ENCODE peak calls at places on chromosomes 2 and 18, in eight cellular contexts. K is transverse colon, L is prostate gland, D is Panc1, F is GM12878, C is GM23338, Q is HL-60, R is SK-N-SH. W is an unnamed sample.

GRCh38 chr18:48982269-48982668 is 31.5 kb upstream of the SMAD7 start:
- DNase-seq in K (no peak), L (no peak), D (no peak), F (no peak), C (no peak), Q (peak), R (no peak), W (no peak)

GRCh38 chr18:70920840-70921374 is 632.1 kb downstream of the SOCS6 start:
- DNase-seq in K (no peak), L (no peak), D (no peak), F (no peak), C (no peak), Q (no peak), R (no peak), W (no peak)

GRCh38 chr2:202038471-202039277 is 5.0 kb downstream of the FZD7 start:
- DNase-seq in K (peak), L (peak), D (no peak), F (no peak), C (peak), Q (no peak), R (no peak), W (no peak)

GRCh38 chr2:28893488-28893887 is 979 bp upstream of the WDR43 start:
- DNase-seq in K (no peak), L (no peak), D (no peak), F (no peak), C (no peak), Q (no peak), R (no peak), W (no peak)

GRCh38 chr2:120465989-120466703 is 120.2 kb downstream of the INHBB start:
- DNase-seq in K (no peak), L (no peak), D (no peak), F (no peak), C (peak), Q (no peak), R (no peak), W (peak)

GRCh38 chr2:109184368-109184767 is 55.4 kb downstream of the SH3RF3 start:
- DNase-seq in K (no peak), L (no peak), D (no peak), F (no peak), C (no peak), Q (no peak), R (no peak), W (no peak)

GRCh38 chr2:30230479-30230854 is 867 bp upstream of the LBH start:
- DNase-seq in K (no peak), L (no peak), D (no peak), F (no peak), C (peak), Q (no peak), R (peak), W (peak)

GRCh38 chr2:147646999-147647588 is 197.7 kb upstream of the ACVR2A start:
- DNase-seq in K (no peak), L (no peak), D (no peak), F (no peak), C (peak), Q (no peak), R (no peak), W (no peak)

GRCh38 chr18:9321017-9321452 is 13.5 kb upstream of the TWSG1 start:
- DNase-seq in K (no peak), L (no peak), D (no peak), F (no peak), C (no peak), Q (no peak), R (no peak), W (no peak)

GRCh38 chr2:116988303-116988702 is 826.2 kb upstream of the DDX18 start:
- DNase-seq in K (no peak), L (no peak), D (no peak), F (no peak), C (no peak), Q (no peak), R (no peak), W (no peak)

GRCh38 chr2:236866542-236867340 is 218.9 kb upstream of the COPS8 start:
- DNase-seq in K (no peak), L (no peak), D (no peak), F (no peak), C (no peak), Q (peak), R (no peak), W (no peak)

GRCh38 chr2:112936927-112937232 is 25.9 kb downstream of the IL37 start:
- DNase-seq in K (no peak), L (no peak), D (no peak), F (no peak), C (no peak), Q (no peak), R (no peak), W (no peak)

DNA sequence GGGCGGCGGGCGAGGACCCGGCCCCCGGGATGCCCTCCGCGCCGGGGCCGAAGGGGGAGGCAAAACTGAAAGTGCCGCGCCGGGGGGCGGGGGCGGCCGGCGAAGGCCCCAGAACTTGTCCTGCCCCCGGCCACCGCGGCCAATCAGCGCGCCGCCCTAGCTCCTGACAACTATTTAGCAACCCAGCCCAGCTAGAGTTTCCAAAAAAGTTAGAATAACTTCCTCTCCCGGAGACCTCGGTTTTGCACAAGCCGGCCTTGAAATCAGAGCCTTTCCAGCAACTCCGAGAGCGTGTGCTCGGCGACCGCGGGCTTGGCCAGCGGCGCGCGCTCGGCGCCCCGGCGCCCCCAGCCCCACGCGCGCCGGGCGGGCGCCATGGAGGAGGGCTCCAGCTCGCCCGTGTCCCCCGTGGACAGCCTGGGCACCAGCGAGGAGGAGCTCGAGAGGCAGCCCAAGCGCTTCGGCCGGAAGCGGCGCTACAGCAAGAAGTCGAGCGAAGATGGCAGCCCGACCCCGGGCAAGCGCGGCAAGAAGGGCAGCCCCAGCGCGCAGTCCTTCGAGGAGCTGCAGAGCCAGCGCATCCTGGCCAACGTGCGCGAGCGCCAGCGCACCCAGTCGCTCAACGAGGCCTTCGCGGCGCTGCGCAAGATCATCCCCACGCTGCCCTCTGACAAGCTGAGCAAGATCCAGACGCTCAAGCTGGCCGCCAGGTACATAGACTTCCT is at the start of gene TWIST2:
- DNase-seq in K (peak), L (peak), D (no peak), F (no peak), C (peak), Q (no peak), R (peak), W (no peak)
- TF ChIP-seq POLR2AphosphoS5 in K (peak), L (peak), D (no peak), F (no peak), C (no peak), Q (no peak), R (peak), W (no peak)

GRCh38 chr2:239494578-239494977 is 93.8 kb upstream of the HDAC4 start:
- DNase-seq in K (no peak), L (no peak), D (no peak), F (no peak), C (no peak), Q (no peak), R (no peak), W (no peak)
- H3K27ac ChIP-seq in K (no peak), L (no peak), D (no peak), F (no peak), C (no peak), Q (no peak), R (no peak), W (no peak)

GRCh38 chr2:209496586-209496982 is 72.7 kb downstream of the MAP2 start:
- DNase-seq in K (no peak), L (no peak), D (no peak), F (no peak), C (no peak), Q (no peak), R (no peak), W (no peak)
- TF ChIP-seq POLR2AphosphoS5 in K (no peak), L (no peak), D (no peak), F (no peak), C (no peak), Q (no peak), R (no peak), W (no peak)

GRCh38 chr2:42171396-42171971 is 2.3 kb downstream of the EML4 start:
- DNase-seq in K (no peak), L (no peak), D (no peak), F (no peak), C (peak), Q (no peak), R (peak), W (no peak)

GRCh38 chr2:42169869-42170465 is 814 bp downstream of the EML4 start:
- DNase-seq in K (no peak), L (no peak), D (no peak), F (no peak), C (peak), Q (peak), R (peak), W (no peak)

GRCh38 chr2:42169100-42169868 is at the start of gene EML4:
- DNase-seq in K (peak), L (peak), D (peak), F (peak), C (peak), Q (peak), R (peak), W (peak)

GRCh38 chr2:42172020-42172419 is 2.9 kb downstream of the EML4 start:
- DNase-seq in K (no peak), L (no peak), D (no peak), F (no peak), C (no peak), Q (no peak), R (no peak), W (no peak)

DNA sequence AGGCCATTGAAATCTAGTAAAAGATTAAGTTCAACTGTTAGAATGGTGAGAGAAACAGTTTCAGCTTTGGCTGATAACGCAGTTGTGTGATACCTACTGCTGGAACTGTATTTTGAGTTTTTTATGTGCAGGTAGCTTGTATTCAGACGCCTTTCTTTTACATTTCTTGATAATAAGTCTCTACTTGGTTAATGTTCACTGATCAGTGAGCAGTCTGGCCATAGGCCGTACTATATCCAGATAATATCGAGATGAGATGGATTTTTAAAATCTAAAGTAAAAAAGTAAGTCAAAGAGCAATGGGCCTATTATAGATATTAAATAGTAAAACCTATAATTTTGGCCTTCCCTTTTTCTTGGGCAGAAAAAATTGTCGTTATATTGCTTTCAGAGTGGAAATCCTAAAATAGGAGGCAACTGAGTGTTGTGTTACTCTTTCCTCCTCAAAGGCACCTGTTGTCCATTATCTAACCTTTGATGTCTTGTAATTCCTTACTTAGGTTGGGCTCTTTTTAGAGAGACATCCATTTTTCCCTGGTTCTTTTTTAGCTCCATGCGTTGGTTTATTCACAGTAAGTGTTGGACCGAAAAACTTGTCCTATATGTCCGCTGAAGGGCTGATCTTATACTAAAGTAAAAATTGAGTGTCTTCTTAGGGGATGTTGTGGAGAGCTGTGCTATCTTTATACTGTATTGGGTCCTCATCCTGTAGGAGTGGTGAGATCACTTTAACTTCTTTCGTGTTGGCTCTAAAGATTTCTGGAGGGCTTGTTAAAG is 1.7 kb downstream of the EML4 start:
- DNase-seq in K (no peak), L (no peak), D (no peak), F (no peak), C (no peak), Q (no peak), R (no peak), W (no peak)
- H3K27ac ChIP-seq in K (peak), L (peak), D (peak), F (peak), C (no peak), Q (no peak), R (peak), W (peak)

GRCh38 chr2:160474319-160474645 is 19.3 kb downstream of the RBMS1 start:
- DNase-seq in K (no peak), L (no peak), D (no peak), F (no peak), C (no peak), Q (no peak), R (no peak), W (no peak)

GRCh38 chr2:160473508-160474318 is 19.9 kb downstream of the RBMS1 start:
- DNase-seq in K (no peak), L (no peak), D (no peak), F (no peak), C (no peak), Q (no peak), R (no peak), W (no peak)

GRCh38 chr2:160471950-160472349 is 21.7 kb downstream of the RBMS1 start:
- DNase-seq in K (no peak), L (no peak), D (no peak), F (no peak), C (no peak), Q (no peak), R (no peak), W (no peak)

GRCh38 chr2:160474891-160475795 is 18.5 kb downstream of the RBMS1 start:
- DNase-seq in K (no peak), L (no peak), D (no peak), F (no peak), C (peak), Q (no peak), R (no peak), W (no peak)

DNA sequence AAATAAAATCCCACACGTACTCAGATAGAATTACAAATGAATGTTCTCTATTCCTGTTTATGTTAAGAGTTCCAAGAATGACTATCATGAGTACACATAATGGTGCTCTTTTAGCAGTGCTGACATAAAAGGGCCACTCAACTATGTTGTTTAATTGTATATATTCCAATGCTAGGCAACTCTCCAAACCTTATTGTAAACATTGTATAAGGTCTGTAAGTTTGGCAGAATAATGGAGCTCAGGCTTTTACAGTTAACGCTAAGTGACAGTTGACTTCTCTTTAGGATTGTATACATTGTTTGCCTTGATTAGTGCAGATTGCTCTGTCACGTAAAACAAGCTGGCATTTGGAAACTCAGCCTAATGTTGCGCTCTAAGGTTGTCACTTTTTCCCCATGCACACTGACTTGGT is 20.8 kb downstream of the RBMS1 start:
- DNase-seq in K (no peak), L (no peak), D (no peak), F (no peak), C (no peak), Q (no peak), R (no peak), W (no peak)
- TF ChIP-seq POLR2AphosphoS5 in K (no peak), L (no peak), D (no peak), F (no peak), C (no peak), Q (no peak), R (no peak), W (no peak)

GRCh38 chr2:98759827-98760625 is 29.1 kb upstream of the MGAT4A start:
- DNase-seq in K (no peak), L (no peak), D (no peak), F (no peak), C (no peak), Q (peak), R (no peak), W (peak)

GRCh38 chr2:98759338-98759737 is 28.4 kb upstream of the MGAT4A start:
- DNase-seq in K (no peak), L (no peak), D (no peak), F (no peak), C (no peak), Q (no peak), R (no peak), W (no peak)

GRCh38 chr2:98761267-98761781 is 30.4 kb upstream of the MGAT4A start:
- DNase-seq in K (no peak), L (peak), D (no peak), F (no peak), C (peak), Q (no peak), R (no peak), W (peak)

GRCh38 chr2:98761909-98762308 is 31.0 kb upstream of the MGAT4A start:
- DNase-seq in K (no peak), L (no peak), D (no peak), F (no peak), C (no peak), Q (no peak), R (no peak), W (no peak)

DNA sequence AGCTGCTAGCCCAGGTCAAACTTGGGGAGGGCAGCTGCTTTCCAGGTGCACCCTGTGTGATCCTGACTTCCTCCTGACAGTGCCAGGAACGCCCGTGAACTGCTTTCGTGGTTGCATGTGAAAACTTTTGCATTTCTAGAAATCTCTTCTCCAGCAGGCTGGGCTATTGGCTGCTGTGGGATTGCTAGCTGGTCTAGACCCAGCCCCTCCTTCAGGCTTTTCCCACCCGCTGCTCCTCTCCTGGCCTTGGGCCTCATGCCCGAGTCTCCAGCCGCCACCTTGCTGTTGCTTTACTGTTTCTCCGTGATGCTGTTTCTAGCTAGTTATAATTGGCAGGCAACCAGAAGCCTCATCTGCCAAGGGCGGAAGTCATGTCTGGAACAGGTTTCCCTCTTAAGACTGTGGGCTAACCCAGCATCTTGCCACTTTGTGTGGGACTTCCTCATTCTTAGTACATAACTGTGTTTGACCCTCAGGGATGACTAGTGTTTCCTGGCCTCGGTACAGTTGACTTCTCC is 27.0 kb upstream of the MGAT4A start:
- DNase-seq in K (peak), L (peak), D (no peak), F (peak), C (no peak), Q (peak), R (no peak), W (peak)
- H3K27ac ChIP-seq in K (peak), L (no peak), D (no peak), F (peak), C (no peak), Q (peak), R (no peak), W (peak)

GRCh38 chr2:189579585-189579984 is 1.0 kb downstream of the SLC40A1 start:
- DNase-seq in K (no peak), L (peak), D (no peak), F (no peak), C (no peak), Q (peak), R (no peak), W (no peak)
- TF ChIP-seq POLR2AphosphoS5 in K (peak), L (peak), D (no peak), F (no peak), C (no peak), Q (no peak), R (no peak), W (no peak)

GRCh38 chr2:232447091-232447620 is 8.8 kb upstream of the ALPI start:
- DNase-seq in K (no peak), L (no peak), D (no peak), F (no peak), C (no peak), Q (no peak), R (peak), W (no peak)
- H3K27ac ChIP-seq in K (no peak), L (no peak), D (no peak), F (no peak), C (no peak), Q (no peak), R (no peak), W (no peak)

GRCh38 chr2:105789745-105790466 is 45.2 kb downstream of the NCK2 start:
- DNase-seq in K (peak), L (no peak), D (no peak), F (peak), C (no peak), Q (peak), R (no peak), W (no peak)
- TF ChIP-seq POLR2AphosphoS5 in K (no peak), L (no peak), D (no peak), F (no peak), C (no peak), Q (no peak), R (no peak), W (no peak)

W was measured in spleen.